ENCODE peak calls at places on chromosomes 1 and 21, in seven cellular contexts. K, C, S, L, T, N and J are unnamed samples.

GRCh38 chr1:53413175-53414001 is 45.8 kb upstream of the DMRTB1 start:
- DNase-seq in K (no peak), C (peak; percentile 63), S (peak; percentile 25), L (no peak), T (peak; percentile 62), N (no peak), J (peak; percentile 63)

GRCh38 chr1:9784508-9785133 is 39.1 kb downstream of the CLSTN1 start:
- DNase-seq in K (peak; percentile 77), C (peak; percentile 63), S (peak; percentile 61), L (peak; percentile 72), T (peak; percentile 69), N (no peak), J (peak; percentile 72)

GRCh38 chr1:46807046-46807972 is 8.5 kb downstream of the CYP4B1 start:
- DNase-seq in K (no peak), C (no peak), S (no peak), L (no peak), T (no peak), N (no peak), J (no peak)

GRCh38 chr1:183699643-183700160 is 46.6 kb upstream of the APOBEC4 start:
- DNase-seq in K (peak; percentile 12), C (no peak), S (no peak), L (no peak), T (no peak), N (no peak), J (no peak)

GRCh38 chr1:152514715-152515453 is 602 bp downstream of the CRCT1 start:
- DNase-seq in K (no peak), C (no peak), S (no peak), L (no peak), T (no peak), N (no peak), J (no peak)

GRCh38 chr1:227947425-227947677 is 381 bp downstream of the WNT9A start:
- DNase-seq in K (no peak), C (no peak), S (no peak), L (no peak), T (no peak), N (no peak), J (no peak)

GRCh38 chr1:33726274-33726804 is 137.5 kb upstream of the HMGB4 start:
- DNase-seq in K (no peak), C (no peak), S (no peak), L (no peak), T (no peak), N (no peak), J (no peak)

GRCh38 chr1:229998980-229999379 is 68.1 kb upstream of the GALNT2 start:
- DNase-seq in K (no peak), C (no peak), S (no peak), L (no peak), T (no peak), N (no peak), J (no peak)

GRCh38 chr1:5640845-5641244 is 351.4 kb downstream of the NPHP4 start:
- DNase-seq in K (no peak), C (no peak), S (no peak), L (no peak), T (no peak), N (no peak), J (no peak)

GRCh38 chr1:111690306-111690617 is 48.9 kb downstream of the INKA2 start:
- DNase-seq in K (peak; percentile 81), C (no peak), S (no peak), L (peak; percentile 18), T (no peak), N (no peak), J (no peak)

GRCh38 chr1:211578640-211579433 is at the start of gene SLC30A1:
- DNase-seq in K (peak; percentile 99), C (peak; percentile 100), S (peak; percentile 99), L (peak; percentile 98), T (peak; percentile 99), N (peak; percentile 98), J (peak; percentile 99)

GRCh38 chr21:45551816-45552695 is 9.8 kb upstream of the SLC19A1 start:
- DNase-seq in K (no peak), C (peak; percentile 27), S (no peak), L (no peak), T (no peak), N (no peak), J (no peak)

GRCh38 chr1:91846007-91846620 is 39.8 kb downstream of the TGFBR3 start:
- DNase-seq in K (peak; percentile 83), C (no peak), S (no peak), L (peak; percentile 94), T (no peak), N (no peak), J (no peak)

GRCh38 chr1:85137660-85138059 is 63.2 kb downstream of the SYDE2 start:
- DNase-seq in K (no peak), C (no peak), S (no peak), L (peak; percentile 95), T (no peak), N (peak; percentile 81), J (no peak)

GRCh38 chr1:205570173-205570501 is 61.7 kb downstream of the ELK4 start:
- DNase-seq in K (no peak), C (no peak), S (no peak), L (no peak), T (no peak), N (no peak), J (no peak)

GRCh38 chr1:54405894-54406293 is 300 bp downstream of the SSBP3 start:
- DNase-seq in K (peak; percentile 63), C (no peak), S (no peak), L (peak; percentile 63), T (no peak), N (no peak), J (no peak)

GRCh38 chr1:231724876-231725647 is 98.5 kb downstream of the DISC1 start:
- DNase-seq in K (peak; percentile 63), C (no peak), S (no peak), L (peak; percentile 62), T (no peak), N (no peak), J (no peak)

GRCh38 chr1:161166669-161167548 is 683 bp downstream of the PPOX start:
- DNase-seq in K (peak; percentile 59), C (no peak), S (no peak), L (peak; percentile 24), T (no peak), N (peak; percentile 78), J (no peak)

GRCh38 chr1:153957744-153958110 is 685 bp downstream of the CRTC2 start:
- DNase-seq in K (no peak), C (peak; percentile 43), S (peak; percentile 29), L (peak; percentile 56), T (peak; percentile 60), N (no peak), J (peak; percentile 49)

GRCh38 chr21:31557956-31558838 is 101.3 kb upstream of the SOD1 start:
- DNase-seq in K (no peak), C (peak; percentile 31), S (peak; percentile 7), L (peak; percentile 55), T (peak; percentile 16), N (no peak), J (peak; percentile 18)

GRCh38 chr21:41804381-41804780 is 37.5 kb upstream of the RIPK4 start:
- DNase-seq in K (no peak), C (no peak), S (no peak), L (no peak), T (no peak), N (no peak), J (no peak)

GRCh38 chr1:1116701-1117468 is 996 bp upstream of the C1orf159 start:
- DNase-seq in K (no peak), C (peak; percentile 47), S (peak; percentile 40), L (no peak), T (peak; percentile 23), N (no peak), J (peak; percentile 39)

GRCh38 chr1:3552751-3553150 is 58.6 kb downstream of the MEGF6 start:
- DNase-seq in K (no peak), C (no peak), S (no peak), L (no peak), T (no peak), N (no peak), J (no peak)

GRCh38 chr1:203744008-203744972 is 20.7 kb upstream of the LAX1 start:
- DNase-seq in K (no peak), C (peak; percentile 26), S (peak; percentile 27), L (no peak), T (peak; percentile 57), N (no peak), J (peak; percentile 64)

GRCh38 chr1:38848069-38848468 is 11.5 kb downstream of the RRAGC start:
- DNase-seq in K (no peak), C (no peak), S (no peak), L (no peak), T (no peak), N (no peak), J (no peak)

GRCh38 chr1:168437821-168438220 is 106.0 kb downstream of the XCL2 start:
- DNase-seq in K (no peak), C (no peak), S (no peak), L (no peak), T (no peak), N (no peak), J (no peak)

GRCh38 chr1:62093261-62093660 is 101.4 kb upstream of the L1TD1 start:
- DNase-seq in K (no peak), C (no peak), S (no peak), L (no peak), T (no peak), N (no peak), J (no peak)

GRCh38 chr1:48227165-48228013 is 4.9 kb downstream of the SLC5A9 start:
- DNase-seq in K (no peak), C (no peak), S (no peak), L (no peak), T (no peak), N (no peak), J (peak; percentile 5)

GRCh38 chr1:20893931-20894330 is 106.8 kb upstream of the HP1BP3 start:
- DNase-seq in K (no peak), C (no peak), S (no peak), L (no peak), T (no peak), N (no peak), J (no peak)

GRCh38 chr1:116920211-116920610 is 10.5 kb downstream of the PTGFRN start:
- DNase-seq in K (no peak), C (no peak), S (no peak), L (no peak), T (no peak), N (no peak), J (no peak)

GRCh38 chr21:44425307-44425894 is 29.9 kb upstream of the LRRC3 start:
- DNase-seq in K (no peak), C (no peak), S (no peak), L (peak; percentile 30), T (no peak), N (peak; percentile 74), J (no peak)

GRCh38 chr1:103416681-103417318 is 108.7 kb upstream of the RNPC3 start:
- DNase-seq in K (no peak), C (no peak), S (no peak), L (no peak), T (no peak), N (no peak), J (no peak)